ENCODE peak calls at places on chromosomes 13 and 19, in seven cellular contexts. A is activated gamma-delta T cell treated with anti-CD3 and anti-CD28 coated beads, Interleukin-2, amount 50 U/mL, for 16 hours; H is tibial artery; V is hypothalamus; U is H1; Y is cerebellum; G is endothelial cell. T is an unnamed sample.

GRCh38 chr19:39934584-39935233 is at the start of gene FCGBP:
- DNase-seq in H (no peak), V (no peak), A (no peak), U (no peak), Y (no peak), G (no peak), T (peak; percentile 59)

GRCh38 chr13:36815069-36815468 is 4.0 kb upstream of the RFXAP start:
- DNase-seq in H (no peak), U (no peak), A (no peak), G (no peak), V (no peak), Y (no peak), T (no peak)

GRCh38 chr13:73945371-73945770 is 188.8 kb downstream of the KLF12 start:
- DNase-seq in H (no peak), A (no peak), G (no peak), Y (no peak), U (no peak), V (no peak), T (no peak)

GRCh38 chr19:50362030-50362412 is 3.4 kb downstream of the NAPSA start:
- DNase-seq in G (no peak), V (no peak), H (no peak), A (no peak), U (no peak), Y (no peak), T (no peak)

GRCh38 chr13:19178901-19179593 is 2.6 kb downstream of the TUBA3C start:
- DNase-seq in U (no peak), V (no peak), H (no peak), Y (no peak), G (no peak), A (no peak), T (no peak)

GRCh38 chr19:4042731-4043082 is 24.0 kb downstream of the ZBTB7A start:
- DNase-seq in U (no peak), V (no peak), H (no peak), G (no peak), A (no peak), Y (peak; percentile 19), T (no peak)

GRCh38 chr13:35648109-35648508 is 171.6 kb upstream of the MAB21L1 start:
- DNase-seq in G (no peak), V (no peak), U (no peak), Y (no peak), A (no peak), H (no peak), T (no peak)

GRCh38 chr13:49627831-49628652 is at the start of gene ARL11:
- DNase-seq in Y (no peak), G (peak; percentile 28), H (peak; percentile 72), U (peak; percentile 73), A (peak; percentile 13), V (no peak), T (peak; percentile 77)

GRCh38 chr13:48641404-48641803 is 12.3 kb upstream of the CYSLTR2 start:
- DNase-seq in G (no peak), V (no peak), A (no peak), U (no peak), H (no peak), Y (peak; percentile 24), T (no peak)

GRCh38 chr19:3716147-3716668 is 8.0 kb downstream of the TJP3 start:
- DNase-seq in U (no peak), G (no peak), V (no peak), H (no peak), A (no peak), Y (no peak), T (no peak)

GRCh38 chr13:75444016-75444415 is 38.0 kb downstream of the TBC1D4 start:
- DNase-seq in G (no peak), A (no peak), Y (no peak), V (no peak), H (no peak), U (no peak), T (no peak)

GRCh38 chr19:12484371-12485322 is at the start of gene ZNF709:
- DNase-seq in U (peak; percentile 88), H (peak; percentile 92), Y (peak; percentile 97), A (peak; percentile 84), V (peak; percentile 95), G (peak; percentile 93), T (peak; percentile 97)

GRCh38 chr19:29715695-29716581 is 877 bp upstream of the C19orf12 start:
- DNase-seq in G (no peak), U (no peak), A (no peak), Y (no peak), H (no peak), V (no peak), T (no peak)

GRCh38 chr19:13861392-13861713 is 15.6 kb upstream of the NANOS3 start:
- DNase-seq in V (no peak), A (peak; percentile 41), U (no peak), G (no peak), H (no peak), Y (no peak), T (no peak)

GRCh38 chr13:100280681-100281080 is 191.8 kb downstream of the PCCA start:
- DNase-seq in G (no peak), Y (no peak), A (no peak), H (no peak), V (no peak), U (no peak), T (no peak)

GRCh38 chr13:21528616-21529015 is 69.5 kb upstream of the ZDHHC20 start:
- DNase-seq in A (no peak), V (no peak), Y (no peak), U (no peak), H (no peak), G (no peak), T (no peak)

GRCh38 chr13:43377955-43378354 is 354.6 kb downstream of the DNAJC15 start:
- DNase-seq in V (no peak), Y (no peak), A (no peak), U (no peak), G (no peak), H (no peak), T (no peak)

GRCh38 chr19:3098141-3098514 is 4.0 kb downstream of the GNA11 start:
- DNase-seq in A (no peak), U (no peak), H (no peak), V (no peak), G (no peak), Y (no peak), T (no peak)

GRCh38 chr13:83839158-83839557 is 43.1 kb downstream of the SLITRK1 start:
- DNase-seq in A (no peak), Y (no peak), U (no peak), G (no peak), V (no peak), H (no peak), T (no peak)

GRCh38 chr13:42146359-42146758 is 97.9 kb downstream of the DGKH start:
- DNase-seq in V (no peak), U (no peak), Y (no peak), A (no peak), H (no peak), G (no peak), T (no peak)

GRCh38 chr13:20241593-20241992 is 9.5 kb upstream of the GJB6 start:
- DNase-seq in H (no peak), V (no peak), Y (no peak), U (no peak), A (no peak), G (no peak), T (no peak)

GRCh38 chr13:73677041-73677589 is 457.1 kb downstream of the KLF12 start:
- DNase-seq in G (no peak), H (no peak), Y (no peak), V (no peak), U (no peak), A (no peak), T (no peak)

GRCh38 chr13:29561918-29562317 is 33.6 kb downstream of the SLC7A1 start:
- DNase-seq in H (no peak), A (no peak), V (no peak), U (no peak), Y (no peak), G (no peak), T (no peak)

GRCh38 chr13:95607363-95607762 is 37.1 kb downstream of the DZIP1 start:
- DNase-seq in A (no peak), G (no peak), H (no peak), U (no peak), V (no peak), Y (no peak), T (no peak)